ENCODE peak calls at places on chromosomes 4 and X, in six cellular contexts. W is AG09309, D is psoas muscle, K is GM06990, U is fibroblast of pulmonary artery, P is BJ. N is an unnamed sample.

GRCh38 chr4:40199179-40199670 is 2.4 kb downstream of the RHOH start:
- DNase-seq in K (no peak), D (no peak), W (no peak), U (no peak), P (no peak), N (no peak)

GRCh38 chr4:16859031-16859430 is 39.4 kb downstream of the LDB2 start:
- DNase-seq in D (no peak), K (no peak), W (no peak), U (no peak), P (no peak), N (no peak)

GRCh38 chr4:177051473-177052060 is 258.1 kb upstream of the NEIL3 start:
- DNase-seq in U (peak; percentile 48), D (no peak), P (no peak), W (no peak), K (no peak), N (no peak)

GRCh38 chrX:129786210-129786651 is 6.5 kb downstream of the SASH3 start:
- DNase-seq in W (no peak), D (no peak), U (no peak), P (no peak), K (peak; percentile 70), N (no peak)

GRCh38 chrX:13868481-13869040 is 51.7 kb upstream of the GPM6B start:
- DNase-seq in D (no peak), P (peak; percentile 7), U (peak; percentile 70), K (no peak), W (no peak), N (no peak)

GRCh38 chr4:40307627-40308497 is 27.3 kb upstream of the CHRNA9 start:
- DNase-seq in D (no peak), W (no peak), U (no peak), K (peak; percentile 63), P (no peak), N (no peak)

GRCh38 chr4:120266602-120267001 is 200.0 kb upstream of the MAD2L1 start:
- DNase-seq in K (no peak), D (no peak), U (no peak), P (no peak), W (no peak), N (no peak)

GRCh38 chrX:10922158-10922557 is 189.0 kb upstream of the HCCS start:
- DNase-seq in K (no peak), P (peak; percentile 53), D (no peak), U (peak; percentile 88), W (peak; percentile 63), N (peak; percentile 75)

GRCh38 chr4:46506876-46507275 is 116.9 kb upstream of the GABRA2 start:
- DNase-seq in D (no peak), U (peak; percentile 17), P (no peak), K (no peak), W (no peak), N (no peak)

GRCh38 chr4:168587326-168588125 is 90.7 kb downstream of the PALLD start:
- DNase-seq in U (peak; percentile 83), D (peak; percentile 29), K (no peak), P (peak; percentile 54), W (peak; percentile 63), N (no peak)

GRCh38 chr4:80237992-80238391 is 28.5 kb upstream of the FGF5 start:
- DNase-seq in U (peak; percentile 93), K (no peak), W (peak; percentile 81), P (peak; percentile 86), D (no peak), N (peak; percentile 76)

GRCh38 chr4:144709159-144709558 is 63.2 kb downstream of the HHIP start:
- DNase-seq in D (no peak), U (peak; percentile 69), K (no peak), P (no peak), W (no peak), N (peak; percentile 66)

GRCh38 chrX:112832481-112833095 is 8.0 kb downstream of the AMOT start:
- DNase-seq in K (no peak), P (no peak), W (no peak), U (no peak), D (no peak), N (no peak)

GRCh38 chrX:47311857-47312774 is 58.3 kb upstream of the ZNF157 start:
- DNase-seq in U (peak; percentile 79), W (peak; percentile 32), D (no peak), K (peak; percentile 11), P (peak; percentile 14), N (peak; percentile 26)

GRCh38 chr4:26298198-26298950 is 22.4 kb upstream of the RBPJ start:
- DNase-seq in P (peak; percentile 27), K (no peak), U (peak; percentile 71), D (no peak), W (peak; percentile 24), N (no peak)
- H3K4me3 ChIP-seq in P (no peak overlapping the region), K (no peak overlapping the region), U (no peak overlapping the region), D (no peak overlapping the region), W (no peak overlapping the region), N (no peak overlapping the region)

GRCh38 chr4:124946696-124947095 is 234.2 kb upstream of the ANKRD50 start:
- DNase-seq in D (no peak), K (no peak), W (no peak), P (no peak), U (no peak), N (no peak)

GRCh38 chr4:124945422-124945821 is 232.9 kb upstream of the ANKRD50 start:
- DNase-seq in W (no peak), K (no peak), U (no peak), P (no peak), D (no peak), N (no peak)

GRCh38 chr4:124943145-124943889 is 230.8 kb upstream of the ANKRD50 start:
- DNase-seq in W (peak; percentile 14), D (no peak), P (no peak), K (no peak), U (peak; percentile 88), N (no peak)

GRCh38 chr4:124941267-124941666 is 228.7 kb upstream of the ANKRD50 start:
- DNase-seq in K (no peak), U (no peak), W (no peak), P (no peak), D (no peak), N (no peak)

GRCh38 chr4:124943938-124944337 is 231.4 kb upstream of the ANKRD50 start:
- DNase-seq in P (no peak), K (no peak), D (no peak), U (no peak), W (no peak), N (no peak)
- TF ChIP-seq CTCF in P (no peak), K (peak; percentile 14), D (no peak), U (peak; percentile 16), W (no peak), N (no peak)

GRCh38 chr4:38089961-38090360 is 129.8 kb downstream of the PTTG2 start:
- DNase-seq in U (no peak), P (no peak), K (no peak), D (no peak), W (no peak), N (no peak)

GRCh38 chr4:38091636-38092035 is 131.4 kb downstream of the PTTG2 start:
- DNase-seq in P (peak; percentile 56), D (no peak), W (no peak), U (no peak), K (no peak), N (no peak)

GRCh38 chr4:38088321-38088720 is 128.1 kb downstream of the PTTG2 start:
- DNase-seq in D (no peak), W (no peak), U (no peak), K (no peak), P (no peak), N (no peak)

GRCh38 chr4:38092701-38093100 is 132.5 kb downstream of the PTTG2 start:
- DNase-seq in W (no peak), P (no peak), K (no peak), U (no peak), D (no peak), N (no peak)

DNA sequence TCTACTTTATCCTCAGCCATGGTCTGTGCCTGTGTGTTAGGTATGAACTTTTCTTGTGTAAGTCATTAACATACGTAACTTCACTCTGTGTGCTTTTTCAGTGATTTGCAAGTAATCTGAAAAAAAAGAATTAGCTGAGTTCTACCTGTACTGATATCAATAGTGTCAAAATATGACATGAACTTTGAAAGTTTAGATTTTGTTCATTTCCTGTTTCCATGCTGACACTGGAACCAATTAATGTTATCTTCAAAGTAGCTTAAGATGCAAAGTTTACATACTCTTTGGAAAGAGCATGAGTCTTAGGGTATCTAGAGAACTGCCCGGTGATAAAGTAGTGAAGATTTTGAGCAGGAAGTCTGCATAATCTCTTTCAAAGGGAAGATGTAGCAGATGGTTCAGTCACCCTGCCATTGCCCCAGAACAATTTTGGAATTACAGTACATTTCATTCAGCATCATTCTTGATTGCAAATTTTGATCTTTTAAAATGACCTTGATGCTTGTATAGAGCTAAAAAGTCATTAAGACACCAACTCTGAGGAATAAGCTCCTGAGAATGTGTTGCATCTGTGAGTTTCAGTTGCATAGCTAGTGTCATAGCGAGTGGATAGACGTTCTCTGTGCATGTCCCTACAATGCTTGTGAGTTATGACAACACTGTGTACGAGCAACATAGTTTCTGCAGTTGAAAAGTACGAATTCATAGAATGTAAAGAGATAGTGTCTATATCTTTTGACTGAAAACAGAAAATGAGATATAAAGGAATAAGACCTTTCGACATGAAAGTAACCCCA is 130.4 kb downstream of the PTTG2 start:
- DNase-seq in K (no peak), W (no peak), U (no peak), D (no peak), P (no peak), N (no peak)
- H3K4me3 ChIP-seq in K (no peak overlapping the region), W (no peak overlapping the region), U (no peak overlapping the region), D (no peak overlapping the region), P (no peak overlapping the region), N (no peak overlapping the region)

GRCh38 chrX:153459976-153460375 is 10.4 kb downstream of the HAUS7 start:
- DNase-seq in U (peak; percentile 55), P (no peak), K (no peak), D (no peak), W (no peak), N (no peak)
- TF ChIP-seq CTCF in U (no peak), P (peak; percentile 19), K (no peak), D (no peak), W (peak; percentile 13), N (no peak)

GRCh38 chr4:186074189-186074588 is 5.2 kb downstream of the TLR3 start:
- DNase-seq in D (no peak), U (no peak), K (no peak), P (no peak), W (no peak), N (no peak)

GRCh38 chr4:186072516-186072915 is 3.6 kb downstream of the TLR3 start:
- DNase-seq in D (no peak), K (no peak), P (no peak), U (no peak), W (no peak), N (no peak)

GRCh38 chr4:186067757-186068385 is 1.1 kb upstream of the TLR3 start:
- DNase-seq in W (peak; percentile 8), U (peak; percentile 68), K (peak; percentile 5), P (no peak), D (no peak), N (peak; percentile 40)

GRCh38 chr4:186068581-186069402 is at the start of gene TLR3:
- DNase-seq in D (no peak), W (no peak), K (no peak), U (peak; percentile 52), P (no peak), N (no peak)

DNA sequence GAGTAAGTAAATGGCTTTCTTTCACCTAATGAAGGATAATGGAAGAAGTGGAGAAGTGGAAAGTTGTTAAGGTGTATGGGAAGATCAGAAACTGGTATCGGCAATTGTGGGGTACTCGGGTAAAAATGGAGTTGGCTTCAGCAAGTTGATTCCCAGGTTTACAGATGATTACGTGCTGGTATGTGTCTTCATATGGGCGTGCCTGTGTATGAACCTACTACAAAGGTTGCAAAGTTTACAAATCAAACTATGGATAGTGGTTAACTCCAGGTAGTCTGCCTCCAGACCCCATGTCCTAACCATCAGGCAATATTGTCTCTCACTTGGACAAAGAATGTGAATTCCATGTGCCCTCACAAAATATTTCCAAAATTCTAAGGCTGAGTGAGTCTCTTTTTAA is 778 bp downstream of the TLR3 start:
- DNase-seq in K (no peak), P (no peak), D (no peak), U (no peak), W (no peak), N (no peak)
- H3K4me3 ChIP-seq in K (no peak overlapping the region), P (no peak overlapping the region), D (peak overlapping the region; percentile 74), U (peak overlapping the region; percentile 62), W (no peak overlapping the region), N (peak overlapping the region; percentile 45)